ENCODE peak calls at places on chromosomes 6 and 20, in eight cellular contexts. Q, V, R, X, G, T, O and W are unnamed samples.

GRCh38 chr6:38801305-38801704 is 86.2 kb downstream of the DNAH8 start:
- DNase-seq in O (no peak), T (no peak), G (no peak), Q (no peak), R (no peak), V (no peak), X (no peak), W (no peak)

GRCh38 chr6:23445157-23445710 is 680.8 kb upstream of the NRSN1 start:
- DNase-seq in X (no peak), O (no peak), G (no peak), V (peak; percentile 15), R (peak; percentile 11), T (no peak), Q (no peak), W (no peak)

GRCh38 chr20:37090357-37090871 is 5.4 kb downstream of the RBL1 start:
- DNase-seq in V (no peak), R (no peak), G (no peak), Q (no peak), O (no peak), X (no peak), T (no peak), W (no peak)

GRCh38 chr6:98716341-98716740 is 118.0 kb upstream of the POU3F2 start:
- DNase-seq in Q (no peak), R (peak; percentile 9), X (no peak), T (no peak), V (no peak), G (no peak), O (no peak), W (no peak)

GRCh38 chr6:13248053-13248452 is 80.3 kb downstream of the TBC1D7 start:
- DNase-seq in O (no peak), T (no peak), Q (peak; percentile 28), X (peak; percentile 61), V (peak; percentile 66), G (no peak), R (peak; percentile 54), W (no peak)

GRCh38 chr20:46568570-46569129 is 18.2 kb upstream of the OCSTAMP start:
- DNase-seq in X (peak; percentile 72), G (peak; percentile 78), V (peak; percentile 72), R (peak; percentile 44), Q (peak; percentile 84), O (peak; percentile 81), T (peak; percentile 97), W (no peak)

GRCh38 chr6:99559056-99559455 is 9.4 kb downstream of the CCNC start:
- DNase-seq in O (no peak), V (no peak), X (no peak), G (no peak), Q (no peak), T (no peak), R (no peak), W (no peak)

GRCh38 chr20:13492001-13492480 is 146.7 kb downstream of the TASP1 start:
- DNase-seq in T (no peak), Q (peak; percentile 13), R (peak; percentile 1), V (peak; percentile 40), X (peak; percentile 72), O (peak; percentile 56), G (no peak), W (no peak)

GRCh38 chr6:124463271-124463670 is 499.0 kb upstream of the RNF217 start:
- DNase-seq in V (no peak), R (no peak), Q (no peak), G (no peak), O (no peak), T (no peak), X (no peak), W (no peak)

GRCh38 chr20:37384683-37385174 is 38.8 kb downstream of the SRC start:
- DNase-seq in R (peak; percentile 74), O (peak; percentile 59), X (peak; percentile 38), V (peak; percentile 62), Q (peak; percentile 71), G (no peak), T (peak; percentile 80), W (peak; percentile 82)

GRCh38 chr6:25717856-25718740 is 36.4 kb upstream of the SLC17A4 start:
- DNase-seq in Q (peak; percentile 64), R (peak; percentile 63), X (peak; percentile 6), G (no peak), T (peak; percentile 24), O (peak; percentile 46), V (peak; percentile 7), W (no peak)

GRCh38 chr6:170082067-170082466 is 208.8 kb downstream of the DLL1 start:
- DNase-seq in G (no peak), X (no peak), R (no peak), Q (no peak), T (no peak), O (no peak), V (no peak), W (peak; percentile 14)

GRCh38 chr20:62043131-62043914 is 22.4 kb downstream of the TAF4 start:
- DNase-seq in R (no peak), Q (no peak), X (peak; percentile 34), G (no peak), T (peak; percentile 94), O (peak; percentile 15), V (peak; percentile 21), W (no peak)

GRCh38 chr6:16711551-16712249 is 49.6 kb downstream of the ATXN1 start:
- DNase-seq in R (no peak), T (no peak), X (no peak), Q (peak; percentile 33), O (no peak), G (no peak), V (peak; percentile 24), W (no peak)

GRCh38 chr6:139313784-139314545 is 22.2 kb upstream of the TXLNB start:
- DNase-seq in G (no peak), O (no peak), X (peak; percentile 20), Q (no peak), R (no peak), V (no peak), T (no peak), W (no peak)

DNA sequence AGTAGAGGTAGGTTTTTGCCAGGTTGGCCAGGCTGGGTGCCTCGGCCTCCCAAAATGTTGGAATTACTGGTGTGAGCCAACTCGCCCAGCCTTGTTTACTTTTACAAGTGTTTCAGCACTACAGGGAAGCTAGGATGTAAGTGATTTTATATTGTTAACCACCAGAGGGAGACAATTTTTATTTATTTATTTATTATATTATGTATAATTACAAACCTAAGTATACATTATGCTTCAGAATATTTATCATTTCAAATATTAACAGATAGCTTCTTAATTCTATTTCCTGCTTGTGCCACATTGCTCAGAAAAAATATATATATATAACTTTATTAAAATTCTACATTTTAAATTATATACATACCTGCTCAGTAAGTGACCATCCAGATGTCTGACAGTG is 9.8 kb downstream of the MMUT start:
- DNase-seq in R (peak; percentile 3), X (no peak), Q (peak; percentile 8), G (no peak), V (no peak), O (no peak), T (no peak), W (no peak)
- TF ChIP-seq CTCF in R (peak; percentile 29), X (peak; percentile 26), Q (peak; percentile 54), G (peak; percentile 77), V (peak; percentile 23), O (no peak), T (no peak), W (peak; percentile 16)

GRCh38 chr6:3751019-3751729 is at the start of gene PXDC1:
- DNase-seq in X (no peak), Q (peak; percentile 66), R (peak; percentile 38), G (no peak), V (no peak), T (peak; percentile 18), O (no peak), W (peak; percentile 24)

GRCh38 chr6:3753228-3753795 is 1.8 kb upstream of the PXDC1 start:
- DNase-seq in R (no peak), X (no peak), O (no peak), V (no peak), T (no peak), G (no peak), Q (no peak), W (no peak)

GRCh38 chr6:3752538-3753227 is 1.2 kb upstream of the PXDC1 start:
- DNase-seq in G (no peak), R (no peak), O (no peak), V (no peak), X (no peak), Q (no peak), T (no peak), W (no peak)

GRCh38 chr6:3750324-3751018 is 1.0 kb downstream of the PXDC1 start:
- DNase-seq in O (peak; percentile 88), R (peak; percentile 36), T (peak; percentile 85), V (peak; percentile 84), G (no peak), Q (peak; percentile 89), X (peak; percentile 72), W (no peak)

DNA sequence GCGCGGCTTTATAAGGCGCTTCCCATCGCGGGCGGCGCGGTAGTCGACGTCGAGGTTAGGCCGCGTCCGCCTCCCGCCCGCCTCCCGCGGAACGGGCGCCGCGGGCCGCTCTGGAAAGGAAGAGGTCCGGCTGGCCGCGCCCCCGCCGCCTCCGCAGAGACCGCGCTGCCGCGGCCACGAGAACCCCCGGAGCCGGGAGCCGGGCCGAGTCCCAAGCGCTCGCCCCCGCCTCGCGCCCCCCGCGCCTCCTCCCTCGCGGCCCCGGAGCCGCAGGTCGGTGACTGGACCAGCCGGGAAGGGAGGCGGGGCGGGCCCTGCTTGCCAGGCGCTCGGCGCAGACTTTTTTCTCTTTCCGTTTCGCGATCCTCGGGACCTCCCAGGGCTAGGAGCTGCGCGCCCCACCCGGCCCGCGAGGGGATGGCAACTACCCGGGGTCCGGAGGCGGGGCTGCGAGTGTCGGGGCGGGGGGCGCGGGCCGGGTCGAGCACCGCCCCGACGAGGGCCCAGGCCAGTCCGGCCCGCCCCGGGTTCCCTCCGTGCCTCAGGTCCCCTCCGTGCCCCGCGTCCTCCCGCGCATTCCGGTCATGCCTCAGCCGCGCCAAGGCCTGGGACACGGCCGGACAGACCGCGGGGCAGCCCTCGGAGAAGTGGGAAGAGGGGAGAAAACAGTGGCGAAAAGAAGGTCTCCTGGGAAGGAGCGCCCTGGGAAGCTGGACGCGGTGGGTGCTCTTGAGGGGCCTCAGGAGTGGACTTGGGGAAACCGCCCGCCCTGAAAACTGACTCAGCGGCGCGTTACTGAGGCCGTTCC is 421 bp upstream of the PXDC1 start:
- DNase-seq in X (peak; percentile 93), R (peak; percentile 92), G (peak; percentile 77), Q (peak; percentile 97), V (peak; percentile 93), T (peak; percentile 85), O (peak; percentile 77), W (peak; percentile 31)
- TF ChIP-seq CTCF in X (peak; percentile 42), R (peak; percentile 41), G (peak; percentile 64), Q (peak; percentile 40), V (peak; percentile 26), T (peak; percentile 9), O (peak; percentile 26), W (no peak)

GRCh38 chr6:27871919-27872633 is 40.1 kb downstream of the OR2B2 start:
- DNase-seq in X (peak; percentile 97), O (peak; percentile 81), Q (peak; percentile 88), G (peak; percentile 65), V (peak; percentile 95), T (peak; percentile 90), R (peak; percentile 86), W (peak; percentile 76)
- TF ChIP-seq CTCF in X (peak; percentile 24), O (no peak), Q (peak; percentile 30), G (no peak), V (no peak), T (peak; percentile 8), R (peak; percentile 25), W (no peak)

GRCh38 chr6:43369174-43370002 is at the start of gene ZNF318:
- DNase-seq in T (peak; percentile 97), Q (peak; percentile 99), R (peak; percentile 99), O (peak; percentile 91), X (peak; percentile 96), V (peak; percentile 98), G (peak; percentile 93), W (peak; percentile 90)
- TF ChIP-seq CTCF in T (no peak), Q (no peak), R (no peak), O (no peak), X (no peak), V (no peak), G (no peak), W (no peak)